ENCODE peak calls at places on chromosomes 13 and 19, in four cellular contexts. P, D, S and I are unnamed samples.

GRCh38 chr13:62357887-62358645 is 942.4 kb upstream of the PCDH20 start:
- DNase-seq in D (peak; percentile 63), P (no peak), S (no peak), I (peak; percentile 7)

GRCh38 chr13:91133941-91134772 is 213.3 kb upstream of the MIR17HG start:
- DNase-seq in P (no peak), D (peak; percentile 79), S (peak; percentile 21), I (peak; percentile 81)

GRCh38 chr19:36009220-36009619 is 607 bp upstream of the SYNE4 start:
- DNase-seq in S (no peak), P (peak; percentile 75), D (peak; percentile 58), I (peak; percentile 52)

GRCh38 chr13:98020271-98020670 is 66.8 kb downstream of the IPO5 start:
- DNase-seq in D (no peak), P (no peak), S (no peak), I (no peak)

GRCh38 chr13:63774133-63774532 is 2358.5 kb upstream of the PCDH20 start:
- DNase-seq in S (no peak), P (no peak), D (no peak), I (no peak)

GRCh38 chr19:10431254-10431942 is 11.1 kb downstream of the PDE4A start:
- DNase-seq in P (no peak), S (no peak), D (no peak), I (peak; percentile 36)

GRCh38 chr19:5703819-5704818 is 14.0 kb downstream of the RPL36 start:
- DNase-seq in S (no peak), D (no peak), P (no peak), I (no peak)

GRCh38 chr19:7789447-7789846 is 26.4 kb downstream of the CLEC4M start:
- DNase-seq in S (peak; percentile 39), P (no peak), D (no peak), I (no peak)

GRCh38 chr19:1446713-1447564 is 3.0 kb upstream of the APC2 start:
- DNase-seq in S (peak; percentile 58), P (no peak), D (no peak), I (no peak)

GRCh38 chr13:40486518-40487163 is 179.8 kb downstream of the FOXO1 start:
- DNase-seq in P (no peak), S (no peak), D (no peak), I (no peak)

GRCh38 chr19:41638624-41639023 is 11.8 kb upstream of the CEACAM4 start:
- DNase-seq in S (peak; percentile 46), P (no peak), D (no peak), I (no peak)

GRCh38 chr13:26037302-26037701 is 14.5 kb downstream of the SHISA2 start:
- DNase-seq in D (no peak), P (no peak), S (no peak), I (no peak)

GRCh38 chr13:29516012-29516411 is 79.5 kb downstream of the SLC7A1 start:
- DNase-seq in P (no peak), S (no peak), D (peak; percentile 44), I (no peak)

GRCh38 chr13:112890316-112891131 is 78.5 kb upstream of the MCF2L start:
- DNase-seq in P (no peak), S (no peak), D (no peak), I (no peak)

GRCh38 chr19:3094638-3095374 is 644 bp downstream of the GNA11 start:
- DNase-seq in S (peak; percentile 45), D (peak; percentile 17), P (no peak), I (no peak)

GRCh38 chr13:38641164-38641948 is 45.5 kb upstream of the FREM2 start:
- DNase-seq in P (no peak), S (no peak), D (peak; percentile 7), I (peak; percentile 8)

GRCh38 chr19:32798201-32798600 is 71.4 kb downstream of the SLC7A9 start:
- DNase-seq in D (no peak), P (no peak), S (no peak), I (no peak)

GRCh38 chr13:43546821-43547220 is 240.0 kb downstream of the ENOX1 start:
- DNase-seq in P (no peak), S (no peak), D (no peak), I (no peak)

GRCh38 chr19:14614099-14614412 is 31.2 kb downstream of the CLEC17A start:
- DNase-seq in P (no peak), S (no peak), D (no peak), I (no peak)

GRCh38 chr13:106407338-106407737 is 128.1 kb downstream of the EFNB2 start:
- DNase-seq in S (no peak), D (no peak), P (no peak), I (no peak)

GRCh38 chr19:10430505-10431253 is 10.3 kb downstream of the PDE4A start:
- DNase-seq in D (peak; percentile 45), P (no peak), S (no peak), I (no peak)

GRCh38 chr19:40281381-40282208 is 3.5 kb downstream of the AKT2 start:
- DNase-seq in S (no peak), P (no peak), D (no peak), I (no peak)

GRCh38 chr19:54168174-54168917 is 4.6 kb downstream of the TMC4 start:
- DNase-seq in D (peak; percentile 88), P (peak; percentile 89), S (peak; percentile 89), I (peak; percentile 87)

GRCh38 chr13:26476744-26477129 is 80.7 kb upstream of the WASF3 start:
- DNase-seq in D (no peak), P (no peak), S (no peak), I (no peak)

GRCh38 chr13:96428904-96429303 is 339.0 kb downstream of the HS6ST3 start:
- DNase-seq in P (no peak), S (no peak), D (no peak), I (no peak)

GRCh38 chr19:35261356-35262100 is 7.2 kb upstream of the USF2 start:
- DNase-seq in D (no peak), P (no peak), S (no peak), I (no peak)

GRCh38 chr19:38039966-38040365 is 133.0 kb downstream of the SIPA1L3 start:
- DNase-seq in D (peak; percentile 67), S (no peak), P (no peak), I (no peak)

GRCh38 chr19:47239610-47240296 is 8.8 kb upstream of the BBC3 start:
- DNase-seq in D (peak; percentile 55), P (peak; percentile 93), S (peak; percentile 43), I (no peak)

GRCh38 chr19:43544077-43544476 is 11.1 kb downstream of the ZNF575 start:
- DNase-seq in D (no peak), S (no peak), P (no peak), I (no peak)

GRCh38 chr13:105016266-105016665 is 1519.2 kb downstream of the EFNB2 start:
- DNase-seq in S (no peak), D (no peak), P (no peak), I (no peak)

GRCh38 chr13:46575321-46575721 is 22.4 kb downstream of the LRCH1 start:
- DNase-seq in D (peak; percentile 79), P (no peak), S (no peak), I (no peak)

GRCh38 chr19:51784922-51785690 is 9.9 kb upstream of the FPR3 start:
- DNase-seq in P (no peak), D (peak; percentile 87), S (no peak), I (no peak)

GRCh38 chr13:30119476-30119875 is 187.9 kb downstream of the KATNAL1 start:
- DNase-seq in P (no peak), S (peak; percentile 52), D (peak; percentile 64), I (peak; percentile 39)

GRCh38 chr13:29901714-29902631 is 51.6 kb upstream of the UBL3 start:
- DNase-seq in D (peak; percentile 96), P (no peak), S (peak; percentile 28), I (peak; percentile 94)

GRCh38 chr13:113905942-113906341 is 42.1 kb upstream of the GAS6 start:
- DNase-seq in P (no peak), S (no peak), D (no peak), I (no peak)

GRCh38 chr13:26557393-26558073 is at the start of gene WASF3:
- DNase-seq in P (peak; percentile 95), D (peak; percentile 93), S (peak; percentile 3), I (peak; percentile 74)

GRCh38 chr13:66264976-66265375 is 965.2 kb downstream of the PCDH9 start:
- DNase-seq in P (no peak), D (no peak), S (no peak), I (no peak)
- H3K4me3 ChIP-seq in P (peak overlapping the region; percentile 34), D (no peak overlapping the region), S (no peak overlapping the region), I (no peak overlapping the region)

DNA sequence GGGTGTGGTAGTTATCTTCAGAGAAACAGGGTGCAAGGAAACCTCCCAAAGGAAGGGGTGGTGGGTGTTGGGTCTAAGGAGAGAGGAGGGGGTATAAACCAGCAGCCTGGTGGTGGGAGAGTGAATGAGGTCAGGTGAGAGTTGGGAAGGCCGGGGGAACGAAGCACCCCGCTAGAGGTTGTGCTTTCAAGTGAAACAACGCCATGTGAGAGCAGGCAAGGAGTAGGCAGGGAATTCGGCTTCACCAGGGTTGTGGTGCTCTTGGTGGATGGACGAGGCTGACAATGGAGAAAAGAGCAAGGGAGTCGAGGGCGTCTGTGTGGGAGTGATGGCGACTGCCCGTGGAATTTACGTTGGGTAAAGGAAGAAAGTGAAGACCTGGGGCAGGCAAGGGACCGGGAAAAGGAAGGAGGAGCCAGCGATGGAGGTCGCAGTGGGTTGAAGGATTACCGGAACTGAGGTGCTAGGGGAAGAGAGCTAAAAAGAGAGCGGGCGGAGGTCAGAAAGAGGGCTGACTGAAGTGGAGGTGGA is 2.1 kb upstream of the MLNR start:
- DNase-seq in S (no peak), P (no peak), D (no peak), I (no peak)
- H3K4me3 ChIP-seq in S (no peak overlapping the region), P (no peak overlapping the region), D (no peak overlapping the region), I (no peak overlapping the region)

GRCh38 chr19:48671456-48671995 is 1.3 kb downstream of the NTN5 start:
- DNase-seq in D (no peak), P (no peak), S (no peak), I (no peak)
- H3K4me3 ChIP-seq in D (no peak overlapping the region), P (no peak overlapping the region), S (no peak overlapping the region), I (no peak overlapping the region)

GRCh38 chr19:20558011-20558410 is 7.6 kb downstream of the ZNF737 start:
- DNase-seq in S (no peak), D (no peak), P (no peak), I (no peak)

GRCh38 chr19:20558571-20558970 is 7.0 kb downstream of the ZNF737 start:
- DNase-seq in P (no peak), S (no peak), D (no peak), I (no peak)
- H3K4me3 ChIP-seq in P (no peak overlapping the region), S (no peak overlapping the region), D (no peak overlapping the region), I (no peak overlapping the region)

GRCh38 chr19:13024958-13025653 is 29.8 kb downstream of the NFIX start:
- DNase-seq in D (no peak), P (no peak), S (no peak), I (peak; percentile 54)
- H3K4me3 ChIP-seq in D (peak overlapping the region; percentile 51), P (peak overlapping the region; percentile 79), S (no peak overlapping the region), I (peak overlapping the region; percentile 40)

DNA sequence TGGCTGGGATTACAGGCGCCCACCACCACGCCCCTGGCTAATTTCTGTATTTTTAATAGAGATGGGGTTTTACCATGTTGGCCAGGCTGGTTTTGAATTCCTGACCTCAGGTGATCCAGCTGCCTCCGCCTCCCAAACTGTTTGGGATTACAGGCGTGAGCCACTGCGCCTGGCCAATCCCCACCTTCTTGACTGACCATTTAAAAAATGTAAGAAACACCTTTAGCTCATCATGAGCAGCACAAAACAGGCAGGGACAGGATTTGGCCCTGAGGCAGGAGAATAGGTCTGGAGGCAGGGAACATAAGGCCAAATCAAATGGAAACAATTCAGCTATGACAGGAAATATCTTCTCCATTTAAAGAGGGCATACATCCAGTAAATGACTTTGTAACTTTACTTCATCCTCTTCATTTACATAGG is 1.4 kb upstream of the MPV17L2 start:
- DNase-seq in P (no peak), D (no peak), S (no peak), I (no peak)
- H3K4me3 ChIP-seq in P (peak overlapping the region; percentile 84), D (peak overlapping the region; percentile 67), S (peak overlapping the region; percentile 73), I (no peak overlapping the region)